ENCODE peak calls at places on chromosome 12, in seven cellular contexts. One of them, this sample, is unnamed.

GRCh38 chr12:71872401-71872800 is 32.8 kb downstream of the TBC1D15 start:
- DNase-seq in stimulated activated CD8-positive, alpha-beta memory T cell treated with anti-CD3 and anti-CD28 coated beads, Interleukin-12 subunit alpha, Interleukin-12 subunit beta, amount 100 ng/mL, for 4 hours: no peak
- DNase-seq in CD4-positive, alpha-beta T cell: no peak
- DNase-seq in osteocyte: no peak
- DNase-seq in HL-60: no peak
- DNase-seq in fibroblast of the aortic adventitia: no peak
- DNase-seq in AG08396: no peak
- DNase-seq in this sample: no peak

GRCh38 chr12:72141381-72141780 is 130.8 kb upstream of the TRHDE start:
- DNase-seq in stimulated activated CD8-positive, alpha-beta memory T cell treated with anti-CD3 and anti-CD28 coated beads, Interleukin-12 subunit alpha, Interleukin-12 subunit beta, amount 100 ng/mL, for 4 hours: no peak
- DNase-seq in CD4-positive, alpha-beta T cell: no peak
- DNase-seq in osteocyte: no peak
- DNase-seq in HL-60: no peak
- DNase-seq in fibroblast of the aortic adventitia: peak; percentile 3
- DNase-seq in AG08396: no peak
- DNase-seq in this sample: peak; percentile 2

GRCh38 chr12:321606-322326 is 59.1 kb upstream of the SLC6A13 start:
- DNase-seq in stimulated activated CD8-positive, alpha-beta memory T cell treated with anti-CD3 and anti-CD28 coated beads, Interleukin-12 subunit alpha, Interleukin-12 subunit beta, amount 100 ng/mL, for 4 hours: no peak
- DNase-seq in CD4-positive, alpha-beta T cell: no peak
- DNase-seq in osteocyte: no peak
- DNase-seq in HL-60: no peak
- DNase-seq in fibroblast of the aortic adventitia: peak; percentile 7
- DNase-seq in AG08396: no peak
- DNase-seq in this sample: peak; percentile 19

GRCh38 chr12:132150780-132151144 is 6.5 kb downstream of the NOC4L start:
- DNase-seq in stimulated activated CD8-positive, alpha-beta memory T cell treated with anti-CD3 and anti-CD28 coated beads, Interleukin-12 subunit alpha, Interleukin-12 subunit beta, amount 100 ng/mL, for 4 hours: no peak
- DNase-seq in CD4-positive, alpha-beta T cell: no peak
- DNase-seq in osteocyte: no peak
- DNase-seq in HL-60: no peak
- DNase-seq in fibroblast of the aortic adventitia: no peak
- DNase-seq in AG08396: no peak
- DNase-seq in this sample: no peak

GRCh38 chr12:124538194-124539082 is 29.0 kb downstream of the NCOR2 start:
- DNase-seq in stimulated activated CD8-positive, alpha-beta memory T cell treated with anti-CD3 and anti-CD28 coated beads, Interleukin-12 subunit alpha, Interleukin-12 subunit beta, amount 100 ng/mL, for 4 hours: no peak
- DNase-seq in CD4-positive, alpha-beta T cell: no peak
- DNase-seq in osteocyte: no peak
- DNase-seq in HL-60: peak; percentile 67
- DNase-seq in fibroblast of the aortic adventitia: no peak
- DNase-seq in AG08396: no peak
- DNase-seq in this sample: no peak

GRCh38 chr12:20567413-20567812 is 127.7 kb upstream of the SLCO1C1 start:
- DNase-seq in stimulated activated CD8-positive, alpha-beta memory T cell treated with anti-CD3 and anti-CD28 coated beads, Interleukin-12 subunit alpha, Interleukin-12 subunit beta, amount 100 ng/mL, for 4 hours: no peak
- DNase-seq in CD4-positive, alpha-beta T cell: no peak
- DNase-seq in osteocyte: no peak
- DNase-seq in HL-60: no peak
- DNase-seq in fibroblast of the aortic adventitia: peak; percentile 9
- DNase-seq in AG08396: no peak
- DNase-seq in this sample: no peak

GRCh38 chr12:114611145-114612018 is 72.6 kb downstream of the TBX3 start:
- DNase-seq in stimulated activated CD8-positive, alpha-beta memory T cell treated with anti-CD3 and anti-CD28 coated beads, Interleukin-12 subunit alpha, Interleukin-12 subunit beta, amount 100 ng/mL, for 4 hours: no peak
- DNase-seq in CD4-positive, alpha-beta T cell: no peak
- DNase-seq in osteocyte: no peak
- DNase-seq in HL-60: no peak
- DNase-seq in fibroblast of the aortic adventitia: no peak
- DNase-seq in AG08396: no peak
- DNase-seq in this sample: no peak

GRCh38 chr12:118346895-118347294 is 25.8 kb downstream of the TAOK3 start:
- DNase-seq in stimulated activated CD8-positive, alpha-beta memory T cell treated with anti-CD3 and anti-CD28 coated beads, Interleukin-12 subunit alpha, Interleukin-12 subunit beta, amount 100 ng/mL, for 4 hours: no peak
- DNase-seq in CD4-positive, alpha-beta T cell: no peak
- DNase-seq in osteocyte: no peak
- DNase-seq in HL-60: no peak
- DNase-seq in fibroblast of the aortic adventitia: no peak
- DNase-seq in AG08396: no peak
- DNase-seq in this sample: no peak

GRCh38 chr12:43968736-43969135 is 132.9 kb downstream of the TMEM117 start:
- DNase-seq in stimulated activated CD8-positive, alpha-beta memory T cell treated with anti-CD3 and anti-CD28 coated beads, Interleukin-12 subunit alpha, Interleukin-12 subunit beta, amount 100 ng/mL, for 4 hours: no peak
- DNase-seq in CD4-positive, alpha-beta T cell: no peak
- DNase-seq in osteocyte: no peak
- DNase-seq in HL-60: no peak
- DNase-seq in fibroblast of the aortic adventitia: no peak
- DNase-seq in AG08396: no peak
- DNase-seq in this sample: no peak

GRCh38 chr12:93664573-93665138 is 12.5 kb upstream of the CRADD start:
- DNase-seq in stimulated activated CD8-positive, alpha-beta memory T cell treated with anti-CD3 and anti-CD28 coated beads, Interleukin-12 subunit alpha, Interleukin-12 subunit beta, amount 100 ng/mL, for 4 hours: no peak
- DNase-seq in CD4-positive, alpha-beta T cell: no peak
- DNase-seq in osteocyte: no peak
- DNase-seq in HL-60: no peak
- DNase-seq in fibroblast of the aortic adventitia: peak; percentile 27
- DNase-seq in AG08396: no peak
- DNase-seq in this sample: no peak

GRCh38 chr12:47343684-47344567 is 264.2 kb upstream of the AMIGO2 start:
- DNase-seq in stimulated activated CD8-positive, alpha-beta memory T cell treated with anti-CD3 and anti-CD28 coated beads, Interleukin-12 subunit alpha, Interleukin-12 subunit beta, amount 100 ng/mL, for 4 hours: no peak
- DNase-seq in CD4-positive, alpha-beta T cell: no peak
- DNase-seq in osteocyte: no peak
- DNase-seq in HL-60: no peak
- DNase-seq in fibroblast of the aortic adventitia: peak; percentile 81
- DNase-seq in AG08396: peak; percentile 35
- DNase-seq in this sample: no peak

GRCh38 chr12:113781415-113782198 is 184.5 kb downstream of the RBM19 start:
- DNase-seq in stimulated activated CD8-positive, alpha-beta memory T cell treated with anti-CD3 and anti-CD28 coated beads, Interleukin-12 subunit alpha, Interleukin-12 subunit beta, amount 100 ng/mL, for 4 hours: no peak
- DNase-seq in CD4-positive, alpha-beta T cell: no peak
- DNase-seq in osteocyte: no peak
- DNase-seq in HL-60: peak; percentile 10
- DNase-seq in fibroblast of the aortic adventitia: peak; percentile 65
- DNase-seq in AG08396: peak; percentile 66
- DNase-seq in this sample: no peak

GRCh38 chr12:114913871-114914801 is 230.2 kb upstream of the TBX3 start:
- DNase-seq in stimulated activated CD8-positive, alpha-beta memory T cell treated with anti-CD3 and anti-CD28 coated beads, Interleukin-12 subunit alpha, Interleukin-12 subunit beta, amount 100 ng/mL, for 4 hours: no peak
- DNase-seq in CD4-positive, alpha-beta T cell: no peak
- DNase-seq in osteocyte: no peak
- DNase-seq in HL-60: no peak
- DNase-seq in fibroblast of the aortic adventitia: no peak
- DNase-seq in AG08396: no peak
- DNase-seq in this sample: peak; percentile 35

GRCh38 chr12:123890536-123890902 is 82.1 kb downstream of the CCDC92 start:
- DNase-seq in stimulated activated CD8-positive, alpha-beta memory T cell treated with anti-CD3 and anti-CD28 coated beads, Interleukin-12 subunit alpha, Interleukin-12 subunit beta, amount 100 ng/mL, for 4 hours: no peak
- DNase-seq in CD4-positive, alpha-beta T cell: no peak
- DNase-seq in osteocyte: no peak
- DNase-seq in HL-60: no peak
- DNase-seq in fibroblast of the aortic adventitia: no peak
- DNase-seq in AG08396: no peak
- DNase-seq in this sample: no peak

GRCh38 chr12:130031041-130031440 is 127.2 kb upstream of the TMEM132D start:
- DNase-seq in stimulated activated CD8-positive, alpha-beta memory T cell treated with anti-CD3 and anti-CD28 coated beads, Interleukin-12 subunit alpha, Interleukin-12 subunit beta, amount 100 ng/mL, for 4 hours: no peak
- DNase-seq in CD4-positive, alpha-beta T cell: no peak
- DNase-seq in osteocyte: no peak
- DNase-seq in HL-60: no peak
- DNase-seq in fibroblast of the aortic adventitia: no peak
- DNase-seq in AG08396: no peak
- DNase-seq in this sample: no peak

GRCh38 chr12:122460061-122460460 is 37.6 kb upstream of the CLIP1 start:
- DNase-seq in stimulated activated CD8-positive, alpha-beta memory T cell treated with anti-CD3 and anti-CD28 coated beads, Interleukin-12 subunit alpha, Interleukin-12 subunit beta, amount 100 ng/mL, for 4 hours: no peak
- DNase-seq in CD4-positive, alpha-beta T cell: no peak
- DNase-seq in osteocyte: no peak
- DNase-seq in HL-60: no peak
- DNase-seq in fibroblast of the aortic adventitia: no peak
- DNase-seq in AG08396: no peak
- DNase-seq in this sample: no peak

GRCh38 chr12:116794725-116795124 is 56.6 kb downstream of the RNFT2 start:
- DNase-seq in stimulated activated CD8-positive, alpha-beta memory T cell treated with anti-CD3 and anti-CD28 coated beads, Interleukin-12 subunit alpha, Interleukin-12 subunit beta, amount 100 ng/mL, for 4 hours: no peak
- DNase-seq in CD4-positive, alpha-beta T cell: no peak
- DNase-seq in osteocyte: no peak
- DNase-seq in HL-60: no peak
- DNase-seq in fibroblast of the aortic adventitia: no peak
- DNase-seq in AG08396: no peak
- DNase-seq in this sample: no peak

GRCh38 chr12:71947645-71948105 is 9.0 kb downstream of the TPH2 start:
- DNase-seq in stimulated activated CD8-positive, alpha-beta memory T cell treated with anti-CD3 and anti-CD28 coated beads, Interleukin-12 subunit alpha, Interleukin-12 subunit beta, amount 100 ng/mL, for 4 hours: no peak
- DNase-seq in CD4-positive, alpha-beta T cell: no peak
- DNase-seq in osteocyte: no peak
- DNase-seq in HL-60: no peak
- DNase-seq in fibroblast of the aortic adventitia: no peak
- DNase-seq in AG08396: peak; percentile 50
- DNase-seq in this sample: no peak

GRCh38 chr12:106428379-106428778 is 70.8 kb downstream of the POLR3B start:
- DNase-seq in stimulated activated CD8-positive, alpha-beta memory T cell treated with anti-CD3 and anti-CD28 coated beads, Interleukin-12 subunit alpha, Interleukin-12 subunit beta, amount 100 ng/mL, for 4 hours: no peak
- DNase-seq in CD4-positive, alpha-beta T cell: no peak
- DNase-seq in osteocyte: no peak
- DNase-seq in HL-60: no peak
- DNase-seq in fibroblast of the aortic adventitia: peak; percentile 83
- DNase-seq in AG08396: no peak
- DNase-seq in this sample: no peak

GRCh38 chr12:59164991-59165718 is 244.9 kb upstream of the LRIG3 start:
- DNase-seq in stimulated activated CD8-positive, alpha-beta memory T cell treated with anti-CD3 and anti-CD28 coated beads, Interleukin-12 subunit alpha, Interleukin-12 subunit beta, amount 100 ng/mL, for 4 hours: no peak
- DNase-seq in CD4-positive, alpha-beta T cell: no peak
- DNase-seq in osteocyte: no peak
- DNase-seq in HL-60: no peak
- DNase-seq in fibroblast of the aortic adventitia: peak; percentile 69
- DNase-seq in AG08396: peak; percentile 3
- DNase-seq in this sample: peak; percentile 7

This sample was measured in HTR-8/SVneo.